ENCODE peak calls at places on chromosomes 6 and 20, in ten cellular contexts. K, N, B, Q, G, Z, I, O, W and L are unnamed samples.

GRCh38 chr6:39189915-39190544 is 39.2 kb downstream of the KCNK5 start:
- DNase-seq in K (peak; percentile 72), N (no peak), B (no peak), Q (peak; percentile 44), G (no peak), Z (peak; percentile 19), I (peak; percentile 61), O (no peak), W (peak; percentile 5), L (peak; percentile 16)

GRCh38 chr20:3563548-3564177 is 92.8 kb downstream of the ATRN start:
- DNase-seq in K (peak; percentile 49), N (no peak), B (no peak), Q (no peak), G (no peak), Z (peak; percentile 63), I (peak; percentile 23), O (peak; percentile 7), W (no peak), L (peak; percentile 71)

GRCh38 chr6:55694148-55694547 is 115.2 kb upstream of the HMGCLL1 start:
- DNase-seq in K (no peak), N (no peak), B (no peak), Q (peak; percentile 3), G (no peak), Z (peak; percentile 24), I (no peak), O (peak; percentile 68), W (no peak), L (peak; percentile 96)

GRCh38 chr6:24974182-24975171 is 38.7 kb upstream of the RIPOR2 start:
- DNase-seq in K (no peak), N (no peak), B (no peak), Q (no peak), G (no peak), Z (no peak), I (no peak), O (no peak), W (no peak), L (no peak)

GRCh38 chr6:159193923-159194322 is 24.7 kb downstream of the FNDC1 start:
- DNase-seq in K (no peak), N (no peak), B (no peak), Q (no peak), G (no peak), Z (peak; percentile 38), I (no peak), O (no peak), W (no peak), L (peak; percentile 55)

GRCh38 chr20:62482136-62482833 is 6.5 kb upstream of the GATA5 start:
- DNase-seq in K (no peak), N (no peak), B (no peak), Q (no peak), G (no peak), Z (peak; percentile 12), I (no peak), O (no peak), W (no peak), L (no peak)

GRCh38 chr20:24491043-24491756 is 21.8 kb downstream of the SYNDIG1 start:
- DNase-seq in K (no peak), N (no peak), B (no peak), Q (no peak), G (no peak), Z (no peak), I (no peak), O (no peak), W (no peak), L (no peak)

GRCh38 chr6:153568601-153569000 is 437.5 kb upstream of the RGS17 start:
- DNase-seq in K (no peak), N (no peak), B (no peak), Q (no peak), G (no peak), Z (peak; percentile 2), I (no peak), O (no peak), W (no peak), L (peak; percentile 15)

GRCh38 chr6:17311595-17312311 is 30.6 kb downstream of the RBM24 start:
- DNase-seq in K (no peak), N (no peak), B (no peak), Q (no peak), G (no peak), Z (peak; percentile 11), I (no peak), O (no peak), W (no peak), L (peak; percentile 6)

GRCh38 chr6:69868252-69868804 is 2.0 kb downstream of the COL19A1 start:
- DNase-seq in K (no peak), N (no peak), B (no peak), Q (no peak), G (no peak), Z (no peak), I (no peak), O (no peak), W (no peak), L (no peak)

GRCh38 chr6:69866351-69867074 is at the start of gene COL19A1:
- DNase-seq in K (peak; percentile 21), N (no peak), B (no peak), Q (peak; percentile 18), G (peak; percentile 61), Z (peak; percentile 14), I (peak; percentile 59), O (no peak), W (peak; percentile 16), L (peak; percentile 4)

GRCh38 chr6:69868961-69869360 is 2.6 kb downstream of the COL19A1 start:
- DNase-seq in K (no peak), N (no peak), B (no peak), Q (no peak), G (no peak), Z (no peak), I (no peak), O (no peak), W (no peak), L (no peak)

GRCh38 chr6:69865126-69865525 is 1.2 kb upstream of the COL19A1 start:
- DNase-seq in K (no peak), N (no peak), B (no peak), Q (no peak), G (no peak), Z (peak; percentile 60), I (no peak), O (no peak), W (no peak), L (peak; percentile 62)

DNA sequence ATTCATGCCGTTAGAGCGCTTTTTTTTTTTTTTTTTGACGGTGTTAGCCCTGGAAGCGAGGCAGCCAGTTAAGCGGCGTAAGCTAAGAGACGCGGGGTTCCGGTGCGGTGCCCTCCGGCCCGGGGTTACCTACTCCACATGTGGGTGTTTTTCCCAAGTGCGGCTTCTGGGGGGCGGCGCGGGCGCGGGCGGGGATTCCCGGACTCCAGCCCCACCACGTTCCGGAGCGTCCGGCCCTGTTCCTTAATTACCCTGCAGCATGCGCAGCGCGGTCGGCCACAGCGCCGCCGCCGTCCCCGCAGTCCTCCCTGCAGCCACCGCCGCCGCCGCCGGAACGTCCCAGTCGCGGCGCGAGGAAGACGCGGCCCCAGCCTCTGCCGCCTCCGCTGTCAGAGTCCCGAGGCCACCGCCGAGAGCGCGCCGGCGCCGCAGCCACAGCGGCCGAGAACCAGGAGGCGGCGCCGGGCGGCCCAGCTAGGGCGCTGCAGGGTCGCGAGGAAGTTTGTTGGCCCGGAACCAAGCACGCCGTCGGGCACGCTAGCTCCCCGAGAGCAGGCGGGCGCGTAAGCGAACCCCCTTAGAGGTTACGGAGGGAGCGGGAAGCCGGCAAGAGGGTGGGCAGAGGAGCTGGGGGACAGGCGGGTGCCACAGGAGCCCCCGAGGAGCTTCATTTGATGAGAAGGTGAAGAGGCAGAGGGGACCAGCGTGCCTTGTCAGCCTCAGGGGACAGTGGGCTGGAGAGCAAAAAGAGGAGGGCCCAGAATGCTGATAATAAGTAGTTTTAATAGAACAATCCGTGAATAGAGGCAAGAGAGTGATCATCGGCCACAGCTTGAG is 937 bp downstream of the COL19A1 start:
- DNase-seq in K (peak; percentile 38), N (peak; percentile 41), B (peak; percentile 77), Q (peak; percentile 65), G (peak; percentile 81), Z (peak; percentile 24), I (peak; percentile 75), O (no peak), W (peak; percentile 42), L (peak; percentile 6)
- TF ChIP-seq CTCF in K (no peak), N (no peak), B (peak; percentile 50), Q (peak; percentile 45), G (no peak), Z (peak; percentile 2), I (no peak), O (no peak), W (no peak), L (peak; percentile 22)

DNA sequence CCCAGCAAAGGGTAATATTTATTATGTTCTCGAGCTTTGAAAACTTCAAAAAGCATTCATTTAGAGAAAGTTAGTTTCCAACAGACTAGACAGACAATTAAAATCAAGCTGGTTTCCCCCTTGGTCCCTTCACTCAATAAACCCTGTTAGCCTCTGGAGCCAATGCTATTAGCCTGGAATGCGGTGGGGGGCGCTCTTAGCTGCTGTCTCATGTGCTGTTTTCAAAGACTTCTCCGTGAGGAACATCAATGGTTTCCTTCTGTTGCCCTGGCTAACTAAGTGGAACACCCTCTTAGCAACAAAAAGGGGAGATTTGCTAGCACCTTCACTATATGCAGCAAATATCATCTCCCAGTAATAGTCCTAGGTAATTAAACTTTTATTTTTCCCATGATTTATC is 86.4 kb downstream of the LY86 start:
- DNase-seq in K (no peak), N (no peak), B (no peak), Q (no peak), G (no peak), Z (peak; percentile 30), I (no peak), O (no peak), W (no peak), L (no peak)
- TF ChIP-seq CTCF in K (no peak), N (no peak), B (peak; percentile 50), Q (peak; percentile 42), G (no peak), Z (peak; percentile 32), I (peak; percentile 15), O (peak; percentile 30), W (no peak), L (peak; percentile 39)

DNA sequence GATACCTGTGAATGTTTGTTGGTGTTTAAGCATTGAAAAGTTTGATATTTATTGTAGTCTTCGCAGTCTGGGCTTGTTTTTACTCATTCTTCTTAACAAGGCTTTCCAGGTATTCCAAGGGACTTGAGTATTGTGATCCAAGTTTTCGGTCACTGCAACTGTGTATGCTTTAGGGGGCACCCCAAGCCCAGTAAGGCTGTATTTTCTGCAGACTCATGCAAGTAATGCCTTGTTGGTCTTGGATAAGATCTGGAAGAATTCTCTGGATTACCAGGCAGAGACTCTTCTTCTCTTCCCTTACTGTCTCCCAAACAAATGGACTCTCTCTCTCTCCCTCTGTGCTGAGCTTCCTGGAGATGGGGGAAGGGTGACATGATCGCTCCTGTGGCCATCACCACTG is 82.1 kb downstream of the RFPL4B start:
- DNase-seq in K (no peak), N (no peak), B (no peak), Q (no peak), G (no peak), Z (peak; percentile 5), I (no peak), O (no peak), W (no peak), L (peak; percentile 33)
- TF ChIP-seq CTCF in K (no peak), N (no peak), B (peak; percentile 32), Q (no peak), G (no peak), Z (no peak), I (no peak), O (peak; percentile 47), W (no peak), L (peak; percentile 2)

DNA sequence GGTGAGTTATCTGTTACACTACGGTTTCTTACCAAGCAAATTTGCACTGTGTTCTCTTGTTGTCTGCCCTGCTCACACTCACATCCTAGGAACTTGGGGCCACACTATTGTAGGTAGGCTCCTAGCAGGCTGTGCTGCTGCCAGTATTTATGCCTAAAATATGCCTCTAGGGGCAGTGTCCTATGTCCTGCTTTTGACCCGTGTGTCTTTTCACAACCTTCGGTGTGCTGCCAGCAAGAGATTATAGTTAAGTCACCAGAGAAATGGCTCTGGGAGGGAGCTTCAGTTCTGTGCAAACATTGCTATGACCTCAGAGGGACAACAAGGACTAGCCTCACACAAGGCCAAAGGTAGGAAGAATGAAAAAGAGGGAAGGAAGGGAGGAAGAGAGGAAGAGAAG is 8.9 kb upstream of the TAAR5 start:
- DNase-seq in K (no peak), N (no peak), B (no peak), Q (no peak), G (no peak), Z (peak; percentile 37), I (peak; percentile 17), O (no peak), W (no peak), L (no peak)
- TF ChIP-seq CTCF in K (no peak), N (no peak), B (peak; percentile 69), Q (peak; percentile 54), G (no peak), Z (peak; percentile 42), I (peak; percentile 7), O (peak; percentile 22), W (no peak), L (no peak)